ENCODE peak calls at places on chromosome 11, in four cellular contexts. E is CD8-positive, alpha-beta memory T cell; V is lower lobe of right lung; Q is right atrium auricular region. C is an unnamed sample.

GRCh38 chr11:76660533-76661305 is 9.8 kb downstream of the LRRC32 start:
- DNase-seq in E (no peak), V (peak; percentile 41), Q (no peak), C (peak; percentile 11)

GRCh38 chr11:117221775-117222517 is 9.9 kb downstream of the PCSK7 start:
- DNase-seq in E (no peak), V (no peak), Q (peak; percentile 86), C (no peak)

GRCh38 chr11:5280582-5281102 is 10.9 kb upstream of the HBE1 start:
- DNase-seq in E (no peak), V (no peak), Q (peak; percentile 64), C (no peak)

GRCh38 chr11:122723576-122723975 is 68.1 kb downstream of the UBASH3B start:
- DNase-seq in E (no peak), V (no peak), Q (no peak), C (no peak)

GRCh38 chr11:113493205-113493604 is 18.0 kb upstream of the DRD2 start:
- DNase-seq in E (no peak), V (no peak), Q (no peak), C (no peak)

GRCh38 chr11:125373426-125374391 is 122.4 kb downstream of the FEZ1 start:
- DNase-seq in E (no peak), V (no peak), Q (no peak), C (no peak)

GRCh38 chr11:34036456-34036855 is 15.1 kb upstream of the CAPRIN1 start:
- DNase-seq in E (no peak), V (no peak), Q (no peak), C (no peak)

GRCh38 chr11:43852057-43852636 is 28.5 kb upstream of the ALKBH3 start:
- DNase-seq in E (peak; percentile 19), V (no peak), Q (no peak), C (no peak)

GRCh38 chr11:8989411-8989810 is 14.4 kb downstream of the NRIP3 start:
- DNase-seq in E (no peak), V (no peak), Q (no peak), C (no peak)

GRCh38 chr11:61912991-61913698 is 4.2 kb downstream of the RAB3IL1 start:
- DNase-seq in E (no peak), V (peak; percentile 36), Q (no peak), C (no peak)

GRCh38 chr11:704189-704798 is 1.7 kb upstream of the EPS8L2 start:
- DNase-seq in E (no peak), V (no peak), Q (no peak), C (no peak)

GRCh38 chr11:132278801-132279574 is 908.6 kb downstream of the NTM start:
- DNase-seq in E (no peak), V (no peak), Q (no peak), C (no peak)

GRCh38 chr11:102276302-102277182 is 40.7 kb upstream of the BIRC3 start:
- DNase-seq in E (no peak), V (no peak), Q (no peak), C (no peak)

DNA sequence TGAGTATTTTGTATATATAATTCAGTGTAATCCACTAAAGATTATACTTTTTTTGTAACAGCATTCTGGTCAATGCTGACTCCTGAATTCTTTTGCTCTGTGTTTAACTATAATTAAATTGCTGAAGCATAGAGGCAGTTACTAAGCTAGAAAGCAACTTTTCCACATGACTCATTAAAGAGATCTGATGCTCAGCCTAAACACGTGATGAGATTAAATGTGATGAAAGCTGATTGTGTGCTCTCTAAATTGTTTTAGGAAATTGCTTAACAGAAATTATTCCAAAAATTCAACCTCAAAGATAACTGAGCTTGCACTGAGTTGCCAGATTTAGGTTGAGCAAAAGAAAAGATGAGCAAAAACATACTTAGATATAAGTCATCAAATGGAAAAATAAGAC is 1033.6 kb downstream of the FAM181B start:
- DNase-seq in E (no peak), V (no peak), Q (no peak), C (no peak)
- H3K9me3 ChIP-seq in E (no peaks in the 10 kb centered on the region), V (peaks cover 38% of the 10 kb centered on the region), Q (no peaks in the 10 kb centered on the region), C (no peaks in the 10 kb centered on the region)

GRCh38 chr11:32433249-32434115 is 1.9 kb downstream of the WT1 start:
- DNase-seq in E (no peak), V (no peak), Q (no peak), C (no peak)
- H3K9me3 ChIP-seq in E (no peaks in the 10 kb centered on the region), V (no peaks in the 10 kb centered on the region), Q (no peaks in the 10 kb centered on the region), C (no peaks in the 10 kb centered on the region)

GRCh38 chr11:70842701-70843100 is 409.7 kb downstream of the SHANK2 start:
- DNase-seq in E (no peak), V (no peak), Q (no peak), C (no peak)

GRCh38 chr11:70843906-70844305 is 408.5 kb downstream of the SHANK2 start:
- DNase-seq in E (no peak), V (no peak), Q (no peak), C (no peak)

GRCh38 chr11:70842256-70842655 is 410.1 kb downstream of the SHANK2 start:
- DNase-seq in E (no peak), V (no peak), Q (no peak), C (no peak)

GRCh38 chr11:70839851-70840250 is 412.5 kb downstream of the SHANK2 start:
- DNase-seq in E (no peak), V (no peak), Q (no peak), C (no peak)

DNA sequence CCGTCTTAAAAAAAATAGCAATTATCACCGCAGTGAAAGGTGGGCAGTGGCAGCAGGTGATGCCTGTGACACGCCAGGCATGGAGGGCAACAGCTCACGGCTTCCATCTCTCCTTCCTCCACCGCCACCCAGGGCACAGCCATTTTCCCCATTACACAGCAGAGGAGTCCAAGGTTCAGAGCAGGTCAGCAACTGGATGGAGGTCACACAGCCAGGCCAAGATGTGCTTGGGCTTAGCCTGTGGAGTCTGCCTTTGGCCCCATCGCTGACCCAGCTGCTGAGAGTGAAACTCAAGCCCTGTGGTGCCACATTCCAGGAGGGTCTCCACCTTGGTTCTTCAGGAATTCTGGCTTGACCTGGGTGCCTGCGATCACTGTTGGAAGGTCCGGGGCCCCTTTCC is 411.1 kb downstream of the SHANK2 start:
- DNase-seq in E (no peak), V (no peak), Q (no peak), C (no peak)
- H3K9me3 ChIP-seq in E (no peaks in the 10 kb centered on the region), V (no peaks in the 10 kb centered on the region), Q (no peaks in the 10 kb centered on the region), C (no peaks in the 10 kb centered on the region)

GRCh38 chr11:31797227-31798056 is 13.7 kb downstream of the PAX6 start:
- DNase-seq in E (no peak), V (no peak), Q (no peak), C (no peak)

GRCh38 chr11:31799036-31799793 is 11.9 kb downstream of the PAX6 start:
- DNase-seq in E (no peak), V (no peak), Q (peak; percentile 44), C (no peak)

GRCh38 chr11:31796523-31797226 is 14.4 kb downstream of the PAX6 start:
- DNase-seq in E (no peak), V (no peak), Q (no peak), C (no peak)

GRCh38 chr11:31799794-31800397 is 11.2 kb downstream of the PAX6 start:
- DNase-seq in E (no peak), V (no peak), Q (peak; percentile 49), C (no peak)

DNA sequence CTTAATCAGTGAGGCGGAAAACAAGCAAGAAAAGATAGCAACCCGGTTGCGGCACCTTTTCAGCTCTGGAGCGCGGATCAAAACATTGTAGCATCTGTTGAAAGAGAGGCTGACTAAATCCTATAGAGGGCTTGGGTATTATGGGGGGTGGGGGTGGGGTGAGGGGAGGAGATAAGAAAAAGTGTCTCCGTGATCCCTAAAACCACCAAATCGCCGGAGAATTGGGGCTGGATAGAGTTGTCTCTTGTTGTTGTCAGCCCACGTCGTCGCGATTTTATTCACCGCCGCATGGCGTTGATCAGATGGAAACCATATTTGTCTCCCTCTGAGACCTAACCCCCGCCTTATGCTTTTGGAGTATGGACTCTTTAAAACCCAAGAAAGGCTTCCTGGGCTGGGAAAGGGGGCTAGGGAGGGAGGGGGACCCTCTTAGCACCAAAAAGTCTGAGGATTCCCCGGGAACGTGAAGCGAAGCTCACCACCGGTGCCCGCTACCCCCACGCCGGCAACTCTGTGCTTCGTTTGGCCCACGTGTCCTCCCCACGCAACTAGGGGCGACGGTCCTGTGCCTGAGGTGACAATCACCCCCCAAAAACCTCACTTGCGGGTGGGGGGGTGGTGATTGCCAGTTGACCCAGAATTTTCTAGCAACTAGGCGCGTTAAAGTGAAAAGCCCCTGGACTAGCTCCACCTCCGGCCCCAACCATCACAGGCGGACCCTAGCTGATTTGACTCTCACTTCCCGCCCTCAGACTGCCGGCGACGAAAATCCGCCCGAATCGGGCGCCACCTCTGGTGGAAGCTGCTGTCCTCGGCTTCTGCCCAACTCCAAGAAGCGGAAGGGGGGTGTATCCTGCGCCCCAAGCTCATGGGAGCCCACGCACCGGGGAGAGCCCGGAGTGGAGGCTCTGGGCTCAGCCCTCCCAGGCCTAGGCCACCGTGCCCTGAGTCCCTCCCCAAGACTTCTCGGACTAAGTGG is 12.8 kb downstream of the PAX6 start:
- DNase-seq in E (no peak), V (no peak), Q (no peak), C (no peak)
- H3K9me3 ChIP-seq in E (no peaks in the 10 kb centered on the region), V (no peaks in the 10 kb centered on the region), Q (no peaks in the 10 kb centered on the region), C (peaks cover 10% of the 10 kb centered on the region)

DNA sequence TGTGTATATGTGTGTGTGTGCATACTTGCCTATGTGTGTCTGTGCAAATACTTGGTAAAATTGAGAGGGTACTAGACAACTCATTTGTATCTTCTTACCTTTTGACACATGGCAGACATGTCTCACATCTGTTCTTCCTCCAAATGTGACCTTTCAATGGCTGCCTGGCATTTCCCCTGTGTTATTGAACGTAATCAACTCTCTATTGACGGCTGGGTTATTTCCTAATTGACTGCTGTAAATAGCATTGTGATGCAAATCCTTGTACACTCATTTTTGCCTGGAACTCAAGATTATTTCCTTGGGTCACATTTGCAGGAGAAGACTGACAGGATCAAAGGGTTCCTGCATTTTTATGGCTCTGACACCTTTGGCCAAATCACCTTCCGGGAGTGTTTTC is 37.4 kb downstream of the KCNQ1 start:
- DNase-seq in E (no peak), V (no peak), Q (no peak), C (no peak)
- H3K9me3 ChIP-seq in E (no peaks in the 10 kb centered on the region), V (peaks cover 3% of the 10 kb centered on the region), Q (no peaks in the 10 kb centered on the region), C (peaks cover 9% of the 10 kb centered on the region)

GRCh38 chr11:112062923-112063322 is 10.9 kb downstream of the PIH1D2 start:
- DNase-seq in E (no peak), V (no peak), Q (no peak), C (no peak)

GRCh38 chr11:112057170-112057569 is 16.6 kb downstream of the PIH1D2 start:
- DNase-seq in E (no peak), V (no peak), Q (no peak), C (no peak)

GRCh38 chr11:112058103-112058502 is 15.7 kb downstream of the PIH1D2 start:
- DNase-seq in E (no peak), V (no peak), Q (no peak), C (no peak)
- H3K9me3 ChIP-seq in E (no peaks in the 10 kb centered on the region), V (no peaks in the 10 kb centered on the region), Q (no peaks in the 10 kb centered on the region), C (no peaks in the 10 kb centered on the region)

C was measured in T-helper 17 cell.